ENCODE peak calls at places on chromosome X, in five cellular contexts. E is H1, I is H9, Z is mesenchymal stem cell, V is trophoblast cell. O is an unnamed sample.

GRCh38 chrX:68894513-68895338 is 65.9 kb downstream of the EFNB1 start:
- DNase-seq in V (no peak), Z (peak), I (peak), E (no peak), O (peak)

GRCh38 chrX:48700951-48701653 is 4.6 kb downstream of the SUV39H1 start:
- DNase-seq in I (no peak), Z (no peak), V (peak), E (no peak), O (no peak)

GRCh38 chrX:106300239-106300638 is 132.1 kb downstream of the PWWP3B start:
- DNase-seq in I (no peak), V (peak), E (no peak), Z (no peak), O (no peak)

GRCh38 chrX:16807548-16807947 is 21.3 kb downstream of the TXLNG start:
- DNase-seq in V (no peak), Z (peak), E (no peak), I (no peak), O (no peak)

GRCh38 chrX:48676893-48677270 is 6.7 kb upstream of the WAS start:
- DNase-seq in Z (no peak), E (no peak), V (peak), I (peak), O (no peak)

GRCh38 chrX:117510453-117510852 is 606.2 kb downstream of the KLHL13 start:
- DNase-seq in Z (no peak), E (no peak), I (no peak), V (no peak), O (no peak)

GRCh38 chrX:41692162-41692749 is 3.5 kb downstream of the GPR34 start:
- DNase-seq in Z (no peak), V (no peak), E (no peak), I (no peak), O (no peak)

GRCh38 chrX:132025085-132025484 is 2.0 kb downstream of the STK26 start:
- DNase-seq in Z (peak), V (no peak), E (no peak), I (no peak), O (no peak)

GRCh38 chrX:27882695-27883094 is 74.9 kb downstream of the MAGEB10 start:
- DNase-seq in Z (no peak), I (no peak), V (no peak), E (no peak), O (no peak)

GRCh38 chrX:41596586-41596985 is 92.2 kb upstream of the GPR34 start:
- DNase-seq in I (no peak), V (no peak), Z (no peak), E (no peak), O (no peak)

GRCh38 chrX:65920620-65921019 is 119.3 kb downstream of the VSIG4 start:
- DNase-seq in E (no peak), V (no peak), I (no peak), Z (no peak), O (no peak)

GRCh38 chrX:7086384-7086783 is 61.1 kb upstream of the STS start:
- DNase-seq in I (no peak), E (no peak), V (no peak), Z (peak), O (no peak)

GRCh38 chrX:101287402-101287801 is 3.7 kb downstream of the TAF7L start:
- DNase-seq in Z (peak), E (no peak), I (no peak), V (peak), O (peak)

GRCh38 chrX:69093960-69094935 is 71.0 kb downstream of the PJA1 start:
- DNase-seq in Z (peak), V (peak), I (peak), E (no peak), O (peak)

GRCh38 chrX:24198101-24198500 is 48.6 kb downstream of the ZFX start:
- DNase-seq in V (no peak), Z (no peak), I (no peak), E (no peak), O (no peak)

GRCh38 chrX:16825306-16826035 is 39.2 kb downstream of the TXLNG start:
- DNase-seq in E (no peak), I (no peak), V (peak), Z (peak), O (no peak)

GRCh38 chrX:153336128-153336894 is 2.4 kb downstream of the ZNF275 start:
- DNase-seq in Z (no peak), E (no peak), V (no peak), I (no peak), O (no peak)

GRCh38 chrX:9948406-9948805 is 18.8 kb upstream of the CLDN34 start:
- DNase-seq in Z (no peak), V (no peak), I (no peak), E (no peak), O (no peak)

GRCh38 chrX:101377542-101377941 is 8.4 kb downstream of the BTK start:
- DNase-seq in Z (no peak), I (no peak), V (no peak), E (no peak), O (no peak)

GRCh38 chrX:40240844-40241243 is 143.1 kb upstream of the BCOR start:
- DNase-seq in V (no peak), E (no peak), I (no peak), Z (no peak), O (no peak)

GRCh38 chrX:133325422-133325821 is 89.9 kb downstream of the GPC4 start:
- DNase-seq in V (no peak), I (no peak), Z (no peak), E (no peak), O (no peak)

GRCh38 chrX:46903458-46904242 is 8.6 kb upstream of the JADE3 start:
- DNase-seq in Z (peak), V (peak), I (peak), E (peak), O (peak)

GRCh38 chrX:13419918-13420317 is 100.1 kb upstream of the ATXN3L start:
- DNase-seq in V (no peak), Z (no peak), I (no peak), E (no peak), O (no peak)
- H4K91ac ChIP-seq in V (no peak), Z (peak), I (no peak), E (no peak), O (no peak)

GRCh38 chrX:72307646-72308051 is 1.9 kb upstream of the CITED1 start:
- DNase-seq in Z (no peak), V (no peak), E (no peak), I (no peak), O (no peak)

GRCh38 chrX:72309297-72310071 is 3.8 kb upstream of the CITED1 start:
- DNase-seq in V (no peak), Z (no peak), E (no peak), I (no peak), O (no peak)

GRCh38 chrX:72306851-72307645 is 1.3 kb upstream of the CITED1 start:
- DNase-seq in V (peak), I (peak), Z (peak), E (no peak), O (peak)

GRCh38 chrX:72308209-72308565 is 2.5 kb upstream of the CITED1 start:
- DNase-seq in Z (no peak), E (no peak), I (no peak), V (no peak), O (no peak)

GRCh38 chrX:72308566-72309296 is 3.0 kb upstream of the CITED1 start:
- DNase-seq in E (no peak), V (peak), I (peak), Z (peak), O (peak)
- H3K4me2 ChIP-seq in E (peak), V (peak), I (peak), Z (peak), O (peak)

DNA sequence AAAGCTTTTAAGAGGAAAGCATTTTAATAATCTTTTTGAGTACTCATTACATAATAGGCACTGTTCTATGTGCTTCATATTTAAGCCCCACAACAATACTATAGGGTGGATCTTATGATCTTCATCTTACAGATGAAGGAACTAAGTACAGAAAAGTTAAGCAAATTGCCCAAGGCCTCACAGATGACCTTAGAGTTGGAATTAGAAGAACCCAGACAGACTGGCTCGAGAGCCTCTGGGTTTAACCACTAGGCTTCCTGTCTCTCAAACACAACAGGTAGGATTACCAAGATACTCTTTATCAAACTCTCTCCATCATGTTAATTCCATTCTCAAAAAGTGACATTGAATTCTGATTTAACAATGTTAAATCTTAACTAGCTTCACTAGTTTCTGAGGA is 23.8 kb downstream of the TRPC5 start:
- DNase-seq in V (peak), I (no peak), E (no peak), Z (no peak), O (no peak)
- H2BK12ac ChIP-seq in V (no peak), I (no peak), E (no peak), Z (no peak), O (no peak)

DNA sequence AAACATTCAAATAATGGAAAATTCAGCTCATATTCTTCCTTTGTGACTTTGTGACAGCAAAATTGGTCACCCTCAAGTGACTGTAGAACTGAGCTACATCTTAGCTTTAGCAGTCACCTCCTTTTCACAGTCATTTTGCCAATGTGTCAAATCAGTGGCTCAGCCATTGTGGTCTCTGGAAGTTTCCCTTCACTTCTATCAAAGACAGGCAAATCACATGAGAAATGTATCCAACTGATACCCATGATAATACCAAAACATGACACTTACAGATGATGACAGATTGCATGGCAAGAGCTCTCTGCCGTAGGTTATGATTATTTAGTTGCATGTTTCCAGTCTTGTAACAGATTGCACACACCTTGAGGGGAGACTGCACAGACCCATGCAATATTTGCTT is 549.8 kb upstream of the MAGEB2 start:
- DNase-seq in E (no peak), I (no peak), V (no peak), Z (no peak), O (no peak)
- H4K91ac ChIP-seq in E (no peak), I (no peak), V (no peak), Z (no peak), O (no peak)

GRCh38 chrX:109472939-109473713 is 8.8 kb downstream of the GUCY2F start:
- DNase-seq in I (peak), V (peak), Z (no peak), E (no peak), O (no peak)
- H3K4me2 ChIP-seq in I (peak), V (no peak), Z (no peak), E (peak), O (no peak)

GRCh38 chrX:1528186-1528883 is 8.7 kb downstream of the P2RY8 start:
- DNase-seq in E (no peak), Z (no peak), I (no peak), V (no peak), O (no peak)
- H2BK12ac ChIP-seq in E (no peak), Z (no peak), I (no peak), V (no peak), O (no peak)

O was measured in neuronal stem cell.